ENCODE peak calls at places on chromosomes 11 and 22, in ten cellular contexts. H is heart right ventricle, T is esophagus muscularis mucosa, D is fibroblast of lung, C is adrenal gland, G is AG04450, N is caudate nucleus, U is SJSA1, B is right cardiac atrium, K is lung. Y is an unnamed sample.

GRCh38 chr22:43042101-43042780 is 27.3 kb upstream of the PACSIN2 start:
- DNase-seq in H (no peak), T (no peak), D (peak; percentile 37), C (no peak), G (no peak), N (no peak), U (peak; percentile 99), B (no peak), K (no peak), Y (peak; percentile 51)

GRCh38 chr11:76243157-76243556 is 36.9 kb upstream of the WNT11 start:
- DNase-seq in H (no peak), T (no peak), D (no peak), C (no peak), G (no peak), N (no peak), U (no peak), B (no peak), K (no peak), Y (no peak)

GRCh38 chr22:41922336-41922735 is 4.3 kb downstream of the TNFRSF13C start:
- DNase-seq in H (no peak), T (no peak), D (no peak), C (no peak), G (no peak), N (no peak), U (no peak), B (no peak), K (no peak), Y (no peak)

GRCh38 chr22:34000879-34001526 is 80.7 kb upstream of the LARGE1 start:
- DNase-seq in H (no peak), T (no peak), D (no peak), C (no peak), G (no peak), N (no peak), U (no peak), B (no peak), K (no peak), Y (no peak)

GRCh38 chr11:13440100-13440855 is 22.7 kb downstream of the BTBD10 start:
- DNase-seq in H (peak; percentile 17), T (no peak), D (peak; percentile 94), C (peak; percentile 79), G (peak; percentile 80), N (peak; percentile 67), U (peak; percentile 72), B (no peak), K (peak; percentile 35), Y (peak; percentile 11)

GRCh38 chr11:84800755-84801346 is 826.3 kb downstream of the DLG2 start:
- DNase-seq in H (no peak), T (no peak), D (peak; percentile 51), C (no peak), G (peak; percentile 15), N (no peak), U (peak; percentile 9), B (no peak), K (no peak), Y (no peak)

GRCh38 chr11:111942826-111943225 is 5.7 kb downstream of the DIXDC1 start:
- DNase-seq in H (no peak), T (no peak), D (peak; percentile 87), C (peak; percentile 69), G (no peak), N (no peak), U (no peak), B (no peak), K (no peak), Y (no peak)

GRCh38 chr11:62054484-62055121 is 69.2 kb upstream of the INCENP start:
- DNase-seq in H (no peak), T (no peak), D (no peak), C (no peak), G (no peak), N (no peak), U (peak; percentile 36), B (no peak), K (peak; percentile 62), Y (no peak)

GRCh38 chr11:81246937-81247336 is 1486.7 kb downstream of the FAM181B start:
- DNase-seq in H (no peak), T (no peak), D (no peak), C (no peak), G (no peak), N (no peak), U (no peak), B (no peak), K (no peak), Y (no peak)

GRCh38 chr11:65425105-65425970 is 2.7 kb downstream of the NEAT1 start:
- DNase-seq in H (peak; percentile 48), T (no peak), D (peak; percentile 83), C (peak; percentile 60), G (no peak), N (no peak), U (peak; percentile 83), B (peak; percentile 44), K (no peak), Y (no peak)

GRCh38 chr11:12085371-12086251 is 24.8 kb upstream of the MICAL2 start:
- DNase-seq in H (no peak), T (no peak), D (peak; percentile 64), C (no peak), G (no peak), N (no peak), U (peak; percentile 31), B (no peak), K (no peak), Y (no peak)

GRCh38 chr11:115321602-115322289 is 182.5 kb downstream of the CADM1 start:
- DNase-seq in H (no peak), T (no peak), D (peak; percentile 86), C (no peak), G (no peak), N (no peak), U (no peak), B (no peak), K (no peak), Y (no peak)

GRCh38 chr22:46364341-46365165 is 29.0 kb downstream of the TRMU start:
- DNase-seq in H (no peak), T (no peak), D (no peak), C (no peak), G (no peak), N (no peak), U (no peak), B (peak; percentile 32), K (no peak), Y (peak; percentile 44)

GRCh38 chr11:17636721-17637120 is 82.7 kb upstream of the MYOD1 start:
- DNase-seq in H (no peak), T (no peak), D (no peak), C (no peak), G (no peak), N (no peak), U (no peak), B (no peak), K (no peak), Y (no peak)

GRCh38 chr11:19872526-19873135 is 160.0 kb downstream of the NAV2 start:
- DNase-seq in H (no peak), T (no peak), D (no peak), C (no peak), G (no peak), N (no peak), U (no peak), B (no peak), K (no peak), Y (no peak)

GRCh38 chr11:110525883-110526282 is 96.1 kb downstream of the FDX1 start:
- DNase-seq in H (no peak), T (peak; percentile 77), D (peak; percentile 93), C (peak; percentile 53), G (peak; percentile 42), N (no peak), U (no peak), B (no peak), K (peak; percentile 67), Y (peak; percentile 21)

GRCh38 chr11:61378713-61379313 is 13.6 kb upstream of the TMEM216 start:
- DNase-seq in H (no peak), T (no peak), D (peak; percentile 92), C (peak; percentile 83), G (peak; percentile 88), N (no peak), U (peak; percentile 85), B (no peak), K (no peak), Y (no peak)

GRCh38 chr11:74731301-74732094 is at the start of gene CHRDL2:
- DNase-seq in H (no peak), T (no peak), D (peak; percentile 43), C (peak; percentile 29), G (no peak), N (no peak), U (no peak), B (peak; percentile 77), K (no peak), Y (peak; percentile 44)

DNA sequence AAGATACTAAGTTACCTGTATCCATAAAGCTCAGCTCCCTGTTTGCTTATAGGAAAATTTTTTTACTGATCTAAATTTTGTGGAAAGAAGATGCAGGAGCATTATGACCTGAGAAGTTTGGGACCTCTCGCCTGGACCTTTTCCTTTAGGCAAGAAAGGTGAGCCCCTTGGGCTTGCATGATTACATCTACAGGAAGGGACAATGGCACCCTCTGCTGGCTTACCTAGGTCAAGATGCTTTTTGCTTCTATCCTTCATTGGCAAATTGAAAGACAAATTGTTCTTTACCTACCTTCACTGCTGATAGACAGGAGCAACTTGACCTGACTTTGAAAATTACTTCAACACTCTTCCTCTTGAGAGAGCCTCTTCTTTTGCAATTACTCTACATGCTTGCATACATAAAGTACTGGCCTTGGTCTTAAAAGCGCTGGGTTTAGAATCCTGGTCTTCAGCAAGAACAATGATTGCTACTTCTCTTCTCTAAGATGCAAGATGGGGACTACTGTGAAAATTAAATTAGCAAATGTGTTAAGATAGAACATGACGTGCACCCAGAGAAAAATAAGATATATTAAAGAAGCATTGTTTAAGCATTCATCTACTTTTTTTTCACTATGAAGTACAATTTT is 147.2 kb downstream of the TRPC6 start:
- DNase-seq in H (peak; percentile 17), T (no peak), D (peak; percentile 20), C (peak; percentile 57), G (no peak), N (no peak), U (no peak), B (peak; percentile 30), K (no peak), Y (peak; percentile 44)
- H3K27ac ChIP-seq in H (no peak overlapping the region), T (no peak overlapping the region), D (no peak overlapping the region), C (no peak overlapping the region), G (no peak overlapping the region), N (no peak overlapping the region), U (no peak overlapping the region), B (no peak overlapping the region), K (no peak overlapping the region), Y (no peak overlapping the region)

GRCh38 chr11:59200421-59200746 is 12.3 kb downstream of the MPEG1 start:
- DNase-seq in H (no peak), T (no peak), D (no peak), C (no peak), G (no peak), N (no peak), U (no peak), B (no peak), K (no peak), Y (no peak)
- H3K27ac ChIP-seq in H (no peak overlapping the region), T (no peak overlapping the region), D (no peak overlapping the region), C (no peak overlapping the region), G (no peak overlapping the region), N (no peak overlapping the region), U (peak overlapping the region; percentile 84), B (no peak overlapping the region), K (no peak overlapping the region), Y (no peak overlapping the region)

GRCh38 chr11:78800089-78800690 is 225.5 kb upstream of the NARS2 start:
- DNase-seq in H (no peak), T (no peak), D (no peak), C (no peak), G (no peak), N (no peak), U (no peak), B (no peak), K (no peak), Y (peak; percentile 79)
- H3K27ac ChIP-seq in H (no peak overlapping the region), T (peak overlapping the region; percentile 77), D (peak overlapping the region; percentile 89), C (peak overlapping the region; percentile 91), G (peak overlapping the region; percentile 94), N (no peak overlapping the region), U (no peak overlapping the region), B (no peak overlapping the region), K (no peak overlapping the region), Y (peak overlapping the region; percentile 92)

GRCh38 chr11:22923561-22923960 is 63.3 kb upstream of the CCDC179 start:
- DNase-seq in H (no peak), T (no peak), D (no peak), C (no peak), G (no peak), N (no peak), U (no peak), B (no peak), K (no peak), Y (no peak)
- H3K27ac ChIP-seq in H (no peak overlapping the region), T (no peak overlapping the region), D (no peak overlapping the region), C (no peak overlapping the region), G (no peak overlapping the region), N (no peak overlapping the region), U (no peak overlapping the region), B (no peak overlapping the region), K (no peak overlapping the region), Y (no peak overlapping the region)

Y was measured in thyroid gland.